ENCODE peak calls at places on chromosome 14, in ten cellular contexts. I, R, F, L, X, W, P, M, J and Z are unnamed samples.

GRCh38 chr14:64762044-64763034 is 58.1 kb downstream of the PLEKHG3 start:
- DNase-seq in W (no peak), L (peak; percentile 82), J (peak; percentile 69), R (peak; percentile 86), F (peak; percentile 85), I (peak; percentile 95), X (peak; percentile 88), P (peak; percentile 89), M (peak; percentile 75), Z (peak; percentile 80)

GRCh38 chr14:52348796-52349195 is 34.7 kb downstream of the PTGER2 start:
- DNase-seq in I (no peak), R (no peak), J (no peak), F (no peak), X (peak; percentile 58), P (no peak), W (no peak), M (no peak), L (no peak), Z (no peak)

GRCh38 chr14:106879241-106879640 is 1352.9 kb downstream of the TMEM121 start:
- DNase-seq in M (no peak), R (no peak), J (no peak), F (peak; percentile 63), I (no peak), P (peak; percentile 77), X (no peak), L (no peak), W (no peak), Z (peak; percentile 37)

GRCh38 chr14:59020382-59020781 is 168.1 kb upstream of the DAAM1 start:
- DNase-seq in R (no peak), F (peak; percentile 50), X (peak; percentile 50), J (no peak), L (no peak), I (peak; percentile 47), W (no peak), M (no peak), P (no peak), Z (peak; percentile 33)

GRCh38 chr14:22865424-22866215 is 5.9 kb upstream of the LRP10 start:
- DNase-seq in R (no peak), X (no peak), I (no peak), W (no peak), L (no peak), M (no peak), J (no peak), P (peak; percentile 48), F (no peak), Z (no peak)

GRCh38 chr14:85533821-85534271 is 3.9 kb downstream of the FLRT2 start:
- DNase-seq in M (no peak), L (no peak), J (no peak), W (no peak), R (no peak), I (peak; percentile 20), F (peak; percentile 56), X (peak; percentile 30), P (no peak), Z (no peak)

GRCh38 chr14:40447032-40447431 is 1014.8 kb upstream of the FBXO33 start:
- DNase-seq in L (no peak), R (no peak), X (peak; percentile 54), J (no peak), P (no peak), F (no peak), I (no peak), W (no peak), M (no peak), Z (no peak)

GRCh38 chr14:23984891-23985607 is 3.7 kb upstream of the DHRS4L2 start:
- DNase-seq in F (peak; percentile 80), W (no peak), L (no peak), R (peak; percentile 74), I (peak; percentile 31), J (no peak), X (peak; percentile 94), P (no peak), M (no peak), Z (peak; percentile 30)

GRCh38 chr14:55964081-55964480 is 154.1 kb upstream of the PELI2 start:
- DNase-seq in M (no peak), X (no peak), R (no peak), W (no peak), J (no peak), F (no peak), L (no peak), I (no peak), P (no peak), Z (no peak)

GRCh38 chr14:56118611-56119181 is 485 bp downstream of the PELI2 start:
- DNase-seq in J (no peak), R (no peak), W (peak; percentile 67), I (peak; percentile 44), F (no peak), M (peak; percentile 65), X (no peak), P (peak; percentile 38), L (peak; percentile 41), Z (no peak)

GRCh38 chr14:54465654-54466053 is 23.1 kb downstream of the GMFB start:
- DNase-seq in J (no peak), W (no peak), L (no peak), M (no peak), I (no peak), P (no peak), X (no peak), R (no peak), F (no peak), Z (no peak)

GRCh38 chr14:32507029-32507984 is 178.2 kb downstream of the AKAP6 start:
- DNase-seq in R (peak; percentile 66), P (no peak), L (no peak), M (no peak), F (peak; percentile 53), J (no peak), I (no peak), W (no peak), X (peak; percentile 96), Z (no peak)

GRCh38 chr14:51677738-51678137 is 26.0 kb downstream of the FRMD6 start:
- DNase-seq in M (no peak), R (no peak), F (no peak), W (no peak), X (no peak), I (no peak), J (no peak), L (no peak), P (no peak), Z (no peak)

GRCh38 chr14:21136024-21136423 is 19.8 kb downstream of the OR5AU1 start:
- DNase-seq in L (no peak), X (peak; percentile 9), M (no peak), R (peak; percentile 36), J (no peak), P (no peak), F (peak; percentile 62), W (no peak), I (no peak), Z (peak; percentile 8)

GRCh38 chr14:31829256-31829923 is 247.7 kb upstream of the ARHGAP5 start:
- DNase-seq in R (no peak), P (no peak), F (peak; percentile 54), M (no peak), X (peak; percentile 67), J (no peak), I (peak; percentile 44), W (no peak), L (no peak), Z (no peak)

GRCh38 chr14:92456215-92457017 is 57.2 kb upstream of the RIN3 start:
- DNase-seq in W (no peak), I (peak; percentile 83), M (no peak), P (peak; percentile 41), F (peak; percentile 20), R (peak; percentile 70), X (peak; percentile 61), J (no peak), L (peak; percentile 52), Z (peak; percentile 32)

GRCh38 chr14:105346200-105346533 is 31.6 kb downstream of the PACS2 start:
- DNase-seq in W (no peak), R (no peak), F (no peak), L (no peak), X (no peak), I (no peak), J (no peak), M (no peak), P (no peak), Z (no peak)
- H3K4me3 ChIP-seq in W (no peak overlapping the region), R (no peak overlapping the region), F (no peak overlapping the region), L (no peak overlapping the region), X (no peak overlapping the region), I (no peak overlapping the region), J (no peak overlapping the region), M (no peak overlapping the region), P (no peak overlapping the region), Z (no peak overlapping the region)

DNA sequence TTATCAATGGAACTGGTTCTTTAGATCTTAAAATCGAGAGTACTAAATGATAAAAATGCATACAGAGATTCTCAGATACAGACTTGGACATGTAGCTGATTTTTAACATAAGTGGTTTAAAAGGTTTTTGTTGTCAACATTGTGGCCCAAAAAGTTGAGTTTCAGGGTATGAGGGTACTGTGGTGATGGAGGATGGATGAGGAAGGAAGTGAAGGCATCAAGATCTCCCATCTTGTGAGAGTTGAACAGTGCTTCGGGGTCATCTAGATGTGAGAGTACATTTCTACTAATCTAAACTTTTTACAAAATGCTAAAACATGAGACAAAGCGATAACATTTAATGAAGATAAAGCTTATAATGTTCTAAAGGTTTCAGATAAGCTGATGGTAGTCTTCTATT is 452.6 kb downstream of the PCNX1 start:
- DNase-seq in W (no peak), F (no peak), J (no peak), M (no peak), X (no peak), P (no peak), R (no peak), L (no peak), I (no peak), Z (no peak)
- H3K4me3 ChIP-seq in W (no peak overlapping the region), F (no peak overlapping the region), J (no peak overlapping the region), M (no peak overlapping the region), X (no peak overlapping the region), P (no peak overlapping the region), R (no peak overlapping the region), L (no peak overlapping the region), I (no peak overlapping the region), Z (no peak overlapping the region)

DNA sequence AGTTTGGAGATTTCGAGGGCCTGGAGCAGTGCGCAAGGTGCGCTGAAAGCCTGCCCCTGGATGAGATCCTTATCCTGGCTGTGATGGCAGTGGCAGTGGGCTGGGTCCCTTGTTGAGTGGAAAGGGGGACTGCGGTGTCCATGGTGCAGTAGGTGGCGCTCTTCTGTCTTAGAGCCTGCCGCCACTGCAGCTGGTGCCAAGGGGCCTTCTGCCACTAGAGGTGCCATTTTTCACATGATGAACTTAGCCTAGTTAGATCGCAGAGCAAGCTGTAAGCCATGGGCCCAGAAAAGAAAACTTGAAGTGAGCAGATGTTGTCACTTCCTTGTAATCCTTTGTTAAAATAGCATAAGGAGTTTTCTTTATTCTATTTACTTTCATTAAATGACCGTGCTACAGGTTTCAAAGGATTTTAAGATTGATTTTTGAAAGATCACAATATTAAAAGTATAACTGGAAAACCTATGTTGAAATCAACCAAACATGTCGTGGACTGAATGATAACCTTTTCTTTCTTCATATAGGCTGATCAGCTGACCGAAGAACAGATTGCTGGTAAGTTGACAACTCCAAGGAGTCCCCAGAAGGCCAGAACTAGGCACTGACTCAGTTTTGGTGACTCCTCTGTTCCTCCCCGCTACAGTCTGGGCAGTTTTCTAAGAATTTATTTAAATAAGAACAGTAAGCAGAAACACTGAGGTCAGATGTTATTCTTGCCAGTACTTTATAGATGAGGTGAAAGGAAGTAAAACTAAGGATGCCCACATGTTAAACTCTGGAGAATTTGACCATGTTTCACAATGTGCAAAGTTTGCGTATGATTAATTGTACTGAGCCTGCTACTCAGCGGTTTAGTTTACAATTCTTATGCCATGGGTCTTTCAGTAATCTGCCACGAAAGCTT is 3.0 kb downstream of the CALM1 start:
- DNase-seq in J (peak; percentile 87), R (peak; percentile 67), W (peak; percentile 87), M (peak; percentile 86), X (peak; percentile 93), F (peak; percentile 96), P (peak; percentile 92), L (peak; percentile 88), I (peak; percentile 96), Z (peak; percentile 94)
- H3K4me3 ChIP-seq in J (peak overlapping the region; percentile 64), R (peak overlapping the region; percentile 86), W (peak overlapping the region; percentile 75), M (peak overlapping the region; percentile 97), X (peak overlapping the region; percentile 95), F (peak overlapping the region; percentile 90), P (peak overlapping the region; percentile 83), L (peak overlapping the region; percentile 99), I (peak overlapping the region; percentile 85), Z (no peak overlapping the region)

GRCh38 chr14:50001146-50001998 is 108.5 kb downstream of the ARF6 start:
- DNase-seq in W (peak; percentile 78), J (peak; percentile 37), I (peak; percentile 79), P (peak; percentile 82), M (peak; percentile 87), R (peak; percentile 88), F (no peak), L (no peak), X (peak; percentile 94), Z (peak; percentile 97)
- H3K4me3 ChIP-seq in W (peak overlapping the region; percentile 45), J (no peak overlapping the region), I (no peak overlapping the region), P (no peak overlapping the region), M (peak overlapping the region; percentile 55), R (peak overlapping the region; percentile 63), F (no peak overlapping the region), L (no peak overlapping the region), X (peak overlapping the region; percentile 25), Z (peak overlapping the region; percentile 21)